ENCODE peak calls at places on chromosomes 1 and 21, in four cellular contexts. J, N, D and I are unnamed samples.

GRCh38 chr1:8880068-8880676 is 1.7 kb upstream of the ENO1 start:
- DNase-seq in N (peak; percentile 92), D (peak; percentile 99), J (peak; percentile 99), I (peak; percentile 98)

GRCh38 chr1:54016343-54017282 is 1.4 kb downstream of the LDLRAD1 start:
- DNase-seq in J (no peak), N (peak; percentile 4), D (peak; percentile 8), I (peak; percentile 52)

GRCh38 chr1:192724670-192725069 is 84.2 kb upstream of the RGS2 start:
- DNase-seq in J (no peak), N (no peak), D (peak; percentile 82), I (peak; percentile 73)

GRCh38 chr1:241181471-241181870 is 175.5 kb downstream of the RGS7 start:
- DNase-seq in J (no peak), D (no peak), N (no peak), I (no peak)

GRCh38 chr1:109148838-109149555 is 35.1 kb downstream of the ELAPOR1 start:
- DNase-seq in N (no peak), D (no peak), J (no peak), I (no peak)

GRCh38 chr1:41371630-41372599 is 10.7 kb downstream of the FOXO6 start:
- DNase-seq in J (no peak), D (no peak), N (no peak), I (no peak)

GRCh38 chr1:184208622-184209021 is 157.1 kb downstream of the TSEN15 start:
- DNase-seq in N (no peak), J (no peak), D (no peak), I (no peak)

GRCh38 chr1:180241716-180242544 is 11.9 kb downstream of the LHX4 start:
- DNase-seq in D (no peak), J (no peak), N (no peak), I (peak; percentile 17)

GRCh38 chr1:6911229-6911941 is 126.1 kb downstream of the CAMTA1 start:
- DNase-seq in J (no peak), D (no peak), N (no peak), I (no peak)

DNA sequence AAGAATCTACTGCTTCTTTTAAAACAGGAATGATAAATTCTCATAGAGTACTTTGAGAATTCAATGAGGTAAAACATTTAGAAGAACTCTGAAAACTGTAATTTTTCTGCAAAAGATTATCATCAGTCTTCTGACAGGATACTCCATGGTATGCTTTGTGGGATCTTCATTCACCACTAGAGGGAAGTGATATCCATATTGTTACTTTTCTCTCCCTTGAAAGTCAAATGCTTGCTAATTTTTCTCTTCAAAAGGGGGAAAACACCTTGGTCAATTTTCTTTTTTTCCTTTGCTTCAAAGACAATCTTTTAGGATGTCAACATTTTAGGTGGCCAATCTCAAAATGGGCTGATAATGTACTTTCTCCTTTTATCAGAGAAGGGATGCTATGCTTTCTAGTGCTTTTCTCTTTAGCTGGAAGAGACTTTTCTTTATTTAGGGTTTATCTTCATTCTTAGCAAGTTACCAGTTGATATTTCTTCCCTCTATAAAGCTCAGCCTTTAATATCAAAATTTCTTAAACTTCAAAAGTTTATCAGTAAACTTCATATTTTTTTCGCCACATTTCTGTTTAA is 95.5 kb downstream of the NEGR1 start:
- DNase-seq in J (no peak), N (no peak), D (peak; percentile 42), I (peak; percentile 49)
- TF ChIP-seq CTCF in J (peak; percentile 67), N (peak; percentile 74), D (peak; percentile 86), I (peak; percentile 82)

GRCh38 chr1:229973297-229973612 is 93.8 kb upstream of the GALNT2 start:
- DNase-seq in N (no peak), J (no peak), D (no peak), I (no peak)
- TF ChIP-seq CTCF in N (no peak), J (no peak), D (no peak), I (no peak)

GRCh38 chr21:36863260-36863659 is 103.2 kb downstream of the HLCS start:
- DNase-seq in D (no peak), N (no peak), J (no peak), I (no peak)

GRCh38 chr21:36861924-36862323 is 104.5 kb downstream of the HLCS start:
- DNase-seq in J (no peak), N (no peak), D (peak; percentile 66), I (no peak)

GRCh38 chr21:36859744-36860501 is 106.5 kb downstream of the HLCS start:
- DNase-seq in N (no peak), J (no peak), D (peak; percentile 47), I (peak; percentile 45)

GRCh38 chr21:36861595-36861883 is 104.9 kb downstream of the HLCS start:
- DNase-seq in J (no peak), D (no peak), N (no peak), I (no peak)

GRCh38 chr21:36860736-36861594 is 105.5 kb downstream of the HLCS start:
- DNase-seq in J (peak; percentile 28), N (peak; percentile 14), D (peak; percentile 87), I (no peak)
- TF ChIP-seq CTCF in J (no peak), N (no peak), D (no peak), I (no peak)

DNA sequence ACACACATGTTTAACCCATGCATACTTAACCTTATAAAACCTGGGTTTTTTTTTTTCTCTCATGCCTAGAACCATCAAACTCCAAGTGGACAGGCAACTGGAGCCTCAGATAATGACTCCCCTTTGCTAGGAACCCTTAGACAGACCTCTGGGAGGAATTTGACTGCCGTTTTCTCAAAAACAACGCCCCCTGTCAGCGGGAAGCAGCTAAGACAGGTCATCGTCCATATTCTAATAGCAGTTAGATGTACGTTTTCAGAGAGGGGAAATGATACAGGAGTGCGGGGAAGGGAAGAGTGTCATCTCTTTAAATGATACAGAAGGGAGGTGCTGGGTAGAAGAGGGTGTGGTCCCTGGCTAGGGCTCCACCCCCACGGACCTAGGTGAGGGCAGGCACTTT is 34.7 kb downstream of the LRRC3 start:
- DNase-seq in D (no peak), N (no peak), J (no peak), I (no peak)
- TF ChIP-seq CTCF in D (no peak), N (no peak), J (peak; percentile 12), I (peak; percentile 18)

GRCh38 chr1:90823686-90824085 is 106.6 kb upstream of the BARHL2 start:
- DNase-seq in J (no peak), N (no peak), D (no peak), I (peak; percentile 17)

GRCh38 chr1:90821152-90821792 is 104.2 kb upstream of the BARHL2 start:
- DNase-seq in D (no peak), J (no peak), N (no peak), I (peak; percentile 38)

GRCh38 chr1:90824551-90824950 is 107.4 kb upstream of the BARHL2 start:
- DNase-seq in N (no peak), J (no peak), D (no peak), I (no peak)

GRCh38 chr1:90820727-90821126 is 103.6 kb upstream of the BARHL2 start:
- DNase-seq in D (no peak), J (no peak), N (no peak), I (no peak)

DNA sequence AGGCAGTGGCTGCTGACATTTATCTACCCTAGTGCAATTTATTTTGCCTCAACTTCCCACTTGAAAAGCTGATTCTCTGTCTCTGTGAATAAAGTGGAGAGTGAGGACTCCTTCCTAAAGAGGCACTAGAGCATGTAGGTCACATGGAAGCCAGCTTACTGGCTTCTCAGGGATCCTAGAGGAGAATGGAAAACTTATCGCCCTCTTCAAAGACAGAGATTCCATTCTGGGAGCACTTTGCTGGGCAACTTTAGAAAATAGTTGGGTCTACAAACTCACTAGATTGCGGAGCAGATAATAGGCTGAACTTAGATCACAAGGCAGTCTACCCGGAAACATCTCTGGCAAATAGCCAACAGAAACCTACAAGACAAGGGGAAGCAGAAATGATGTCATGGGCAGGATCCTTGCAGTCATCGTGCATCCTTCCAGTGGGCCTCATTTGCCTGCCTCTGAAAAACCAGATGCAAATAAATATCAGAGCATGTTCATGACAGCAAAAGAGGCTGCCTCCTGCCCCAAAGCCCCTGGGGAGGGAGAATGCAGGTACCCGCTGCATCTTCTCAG is 104.8 kb upstream of the BARHL2 start:
- DNase-seq in D (no peak), J (no peak), N (no peak), I (peak; percentile 14)
- TF ChIP-seq CTCF in D (no peak), J (no peak), N (no peak), I (no peak)

GRCh38 chr1:96346708-96347107 is 374.9 kb upstream of the PTBP2 start:
- DNase-seq in D (no peak), N (no peak), J (no peak), I (no peak)
- TF ChIP-seq CTCF in D (no peak), N (no peak), J (peak; percentile 14), I (no peak)